ENCODE peak calls at places on chromosome 11, in five cellular contexts. T, O, F, Q and X are unnamed samples.

GRCh38 chr11:131109256-131109655 is 193.0 kb upstream of the SNX19 start:
- DNase-seq in T (peak), O (no peak), F (no peak), Q (no peak), X (peak)

GRCh38 chr11:113877673-113878060 is 2.3 kb upstream of the USP28 start:
- DNase-seq in T (no peak), O (no peak), F (no peak), Q (no peak), X (no peak)

GRCh38 chr11:65216830-65217229 is 35.1 kb downstream of the CAPN1 start:
- DNase-seq in T (no peak), O (no peak), F (no peak), Q (no peak), X (no peak)

GRCh38 chr11:121469910-121470309 is 17.1 kb upstream of the SORL1-AS1 start:
- DNase-seq in T (no peak), O (no peak), F (no peak), Q (no peak), X (no peak)

GRCh38 chr11:66768818-66769217 is 39.8 kb upstream of the SPTBN2 start:
- DNase-seq in T (peak), O (no peak), F (no peak), Q (no peak), X (no peak)

GRCh38 chr11:76782526-76783293 is 446 bp upstream of the TSKU start:
- DNase-seq in T (peak), O (peak), F (peak), Q (peak), X (peak)

GRCh38 chr11:62508336-62509058 is 38.1 kb downstream of the AHNAK start:
- DNase-seq in T (peak), O (no peak), F (no peak), Q (no peak), X (peak)

GRCh38 chr11:94926698-94927237 is 46.6 kb downstream of the CWC15 start:
- DNase-seq in T (peak), O (peak), F (no peak), Q (peak), X (peak)

GRCh38 chr11:102177974-102178631 is 67.9 kb downstream of the YAP1 start:
- DNase-seq in T (peak), O (peak), F (no peak), Q (peak), X (peak)

GRCh38 chr11:23789938-23790371 is 706.9 kb upstream of the LUZP2 start:
- DNase-seq in T (peak), O (peak), F (no peak), Q (peak), X (peak)

GRCh38 chr11:76302707-76303395 is 78.1 kb downstream of the THAP12 start:
- DNase-seq in T (no peak), O (no peak), F (no peak), Q (no peak), X (no peak)

GRCh38 chr11:10716543-10717259 is 23.1 kb upstream of the IRAG1 start:
- DNase-seq in T (no peak), O (no peak), F (no peak), Q (no peak), X (no peak)

GRCh38 chr11:44333271-44334218 is 23.6 kb upstream of the ALX4 start:
- DNase-seq in T (peak), O (no peak), F (no peak), Q (no peak), X (no peak)

GRCh38 chr11:117189191-117189940 is 9.8 kb upstream of the TAGLN start:
- DNase-seq in T (no peak), O (no peak), F (no peak), Q (no peak), X (no peak)

GRCh38 chr11:93967258-93967657 is 53.9 kb upstream of the HEPHL1 start:
- DNase-seq in T (no peak), O (no peak), F (no peak), Q (no peak), X (no peak)

GRCh38 chr11:94201004-94201465 is 72.4 kb downstream of the PANX1 start:
- DNase-seq in T (peak), O (peak), F (no peak), Q (peak), X (peak)

GRCh38 chr11:114058026-114058706 is 1.3 kb upstream of the ZBTB16 start:
- DNase-seq in T (no peak), O (no peak), F (no peak), Q (no peak), X (no peak)

GRCh38 chr11:68120212-68121066 is 749 bp downstream of the CHKA start:
- DNase-seq in T (no peak), O (no peak), F (peak), Q (no peak), X (no peak)

GRCh38 chr11:64058494-64058893 is 22.8 kb downstream of the FLRT1 start:
- DNase-seq in T (no peak), O (no peak), F (no peak), Q (no peak), X (no peak)

GRCh38 chr11:20770421-20770935 is 101.1 kb downstream of the NELL1 start:
- DNase-seq in T (no peak), O (no peak), F (no peak), Q (no peak), X (no peak)

GRCh38 chr11:8959546-8960166 is 4.6 kb downstream of the TMEM9B start:
- DNase-seq in T (peak), O (peak), F (peak), Q (peak), X (peak)

GRCh38 chr11:64276653-64277431 is 7.6 kb downstream of the BAD start:
- DNase-seq in T (peak), O (no peak), F (no peak), Q (no peak), X (no peak)

GRCh38 chr11:64226507-64227051 is 505 bp downstream of the NUDT22 start:
- DNase-seq in T (no peak), O (no peak), F (peak), Q (no peak), X (no peak)

GRCh38 chr11:19880088-19880345 is 167.4 kb downstream of the NAV2 start:
- DNase-seq in T (no peak), O (no peak), F (no peak), Q (no peak), X (no peak)

GRCh38 chr11:44950625-44951472 is at the start of gene TP53I11:
- DNase-seq in T (peak), O (no peak), F (peak), Q (no peak), X (no peak)

GRCh38 chr11:26947379-26947844 is 46.5 kb upstream of the FIBIN start:
- DNase-seq in T (peak), O (peak), F (no peak), Q (peak), X (peak)

GRCh38 chr11:76410771-76411423 is 29.8 kb downstream of the GVQW3 start:
- DNase-seq in T (no peak), O (no peak), F (no peak), Q (no peak), X (no peak)

GRCh38 chr11:776459-777287 is 614 bp downstream of the GATD1 start:
- DNase-seq in T (no peak), O (no peak), F (no peak), Q (no peak), X (no peak)

GRCh38 chr11:120597250-120597649 is 85.7 kb downstream of the GRIK4 start:
- DNase-seq in T (no peak), O (no peak), F (no peak), Q (no peak), X (no peak)

GRCh38 chr11:87421422-87421821 is 383.7 kb downstream of the TMEM135 start:
- DNase-seq in T (peak), O (peak), F (peak), Q (peak), X (peak)

GRCh38 chr11:94948070-94948617 is 25.2 kb downstream of the CWC15 start:
- DNase-seq in T (no peak), O (no peak), F (no peak), Q (no peak), X (peak)

GRCh38 chr11:71947498-71947897 is 18.7 kb downstream of the RNF121 start:
- DNase-seq in T (no peak), O (no peak), F (no peak), Q (no peak), X (no peak)

GRCh38 chr11:74332272-74332671 is 20.8 kb upstream of the P4HA3 start:
- DNase-seq in T (no peak), O (no peak), F (no peak), Q (no peak), X (no peak)

GRCh38 chr11:63937713-63938480 is 905 bp upstream of the NAA40 start:
- DNase-seq in T (no peak), O (no peak), F (no peak), Q (no peak), X (no peak)

GRCh38 chr11:45766469-45766868 is 38.5 kb upstream of the SLC35C1 start:
- DNase-seq in T (no peak), O (no peak), F (no peak), Q (no peak), X (no peak)

GRCh38 chr11:104003491-104003890 is 32.9 kb upstream of the DDI1 start:
- DNase-seq in T (peak), O (no peak), F (no peak), Q (no peak), X (peak)

GRCh38 chr11:88552377-88553029 is 215.0 kb upstream of the CTSC start:
- DNase-seq in T (peak), O (no peak), F (peak), Q (peak), X (peak)

GRCh38 chr11:67262731-67263675 is 3.3 kb upstream of the GRK2 start:
- DNase-seq in T (peak), O (peak), F (peak), Q (no peak), X (peak)